ENCODE peak calls at places on chromosomes 11 and 22, in six cellular contexts. M is sigmoid colon, B is adrenal gland, I is right lobe of liver, F is GM23248, Q is MM.1S. Z is an unnamed sample.

GRCh38 chr11:43825217-43825816 is 55.3 kb upstream of the ALKBH3 start:
- DNase-seq in B (no peak), M (no peak), Q (no peak), I (no peak), F (peak), Z (no peak)

GRCh38 chr11:109864834-109865557 is 228.2 kb upstream of the ZC3H12C start:
- DNase-seq in Q (no peak), I (no peak), F (peak), B (no peak), M (no peak), Z (no peak)

GRCh38 chr11:117766576-117766975 is 30.4 kb downstream of the DSCAML1 start:
- DNase-seq in I (no peak), F (no peak), B (no peak), Q (no peak), M (no peak), Z (no peak)

GRCh38 chr11:82791779-82792178 is 58.1 kb upstream of the FAM181B start:
- DNase-seq in I (no peak), F (no peak), B (no peak), Q (no peak), M (no peak), Z (no peak)

GRCh38 chr11:108983621-108984020 is 318.8 kb downstream of the DDX10 start:
- DNase-seq in I (no peak), Q (no peak), F (peak), B (no peak), M (no peak), Z (no peak)

GRCh38 chr22:47775686-47776085 is 1013.2 kb downstream of the TBC1D22A start:
- DNase-seq in Q (no peak), F (no peak), B (no peak), M (no peak), I (no peak), Z (no peak)

GRCh38 chr11:9568854-9569587 is 4.4 kb upstream of the WEE1 start:
- DNase-seq in B (no peak), M (peak), I (peak), F (peak), Q (peak), Z (no peak)

GRCh38 chr11:43555811-43556210 is 124.7 kb upstream of the HSD17B12 start:
- DNase-seq in M (no peak), Q (no peak), I (no peak), B (peak), F (peak), Z (no peak)

GRCh38 chr22:43956805-43957463 is 1.7 kb downstream of the SAMM50 start:
- DNase-seq in F (no peak), B (no peak), M (no peak), I (no peak), Q (no peak), Z (no peak)

GRCh38 chr11:130831506-130832385 is 84.5 kb downstream of the SNX19 start:
- DNase-seq in F (no peak), B (no peak), M (no peak), Q (peak), I (no peak), Z (no peak)

GRCh38 chr11:69625476-69625875 is 15.5 kb upstream of the CCND1 start:
- DNase-seq in I (no peak), F (no peak), M (no peak), B (no peak), Q (no peak), Z (no peak)

GRCh38 chr11:69624293-69624692 is 16.7 kb upstream of the CCND1 start:
- DNase-seq in I (no peak), Q (no peak), F (no peak), M (no peak), B (no peak), Z (no peak)

GRCh38 chr11:69632900-69633299 is 8.1 kb upstream of the CCND1 start:
- DNase-seq in B (no peak), Q (no peak), F (no peak), M (peak), I (no peak), Z (no peak)

GRCh38 chr11:69630009-69630870 is 10.7 kb upstream of the CCND1 start:
- DNase-seq in B (no peak), F (peak), M (no peak), I (no peak), Q (no peak), Z (no peak)

GRCh38 chr11:69627551-69627950 is 13.4 kb upstream of the CCND1 start:
- DNase-seq in B (no peak), I (no peak), M (no peak), Q (no peak), F (no peak), Z (no peak)
- H3K4me3 ChIP-seq in B (no peak), I (no peak), M (no peak), Q (no peak), F (no peak), Z (no peak)

DNA sequence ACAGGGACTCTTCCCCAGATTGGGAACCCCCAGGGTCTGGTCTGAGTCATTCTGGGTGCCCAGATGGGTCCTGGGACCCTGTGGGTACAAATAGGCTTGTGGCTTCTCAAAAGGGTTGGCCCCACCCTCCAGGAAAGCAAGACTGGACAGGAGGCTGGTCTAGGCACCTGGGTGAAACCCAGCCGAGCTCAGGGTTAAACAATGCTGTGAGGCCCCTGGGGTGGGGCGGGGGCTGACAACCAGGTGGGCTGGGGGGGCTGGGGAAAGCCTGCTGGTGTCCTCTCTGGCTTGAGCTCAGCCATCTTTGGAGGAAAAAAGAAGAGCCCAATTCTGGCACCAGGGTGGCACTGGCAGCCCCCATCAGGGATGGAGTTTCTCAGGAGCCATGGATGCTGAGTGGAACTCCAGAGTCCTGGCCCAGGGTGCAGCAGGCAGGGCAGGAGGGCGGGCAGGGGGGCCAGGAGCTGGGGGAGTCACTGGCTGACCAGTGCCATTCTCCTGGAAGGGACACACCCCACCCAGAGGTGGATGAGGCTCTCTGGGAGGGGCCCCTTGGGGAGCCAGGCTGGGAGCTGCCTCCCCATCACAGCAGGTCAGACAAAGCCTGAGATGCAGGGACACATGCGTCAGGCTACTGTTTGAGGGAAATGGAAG is 1.1 kb downstream of the SEPTIN5 start:
- DNase-seq in M (no peak), B (no peak), I (no peak), F (no peak), Q (no peak), Z (peak)
- H3K4me3 ChIP-seq in M (no peak), B (no peak), I (peak), F (peak), Q (no peak), Z (no peak)

GRCh38 chr11:22432331-22433065 is 94.3 kb downstream of the SLC17A6 start:
- DNase-seq in I (no peak), Q (no peak), F (peak), M (no peak), B (peak), Z (peak)
- H3K4me3 ChIP-seq in I (peak), Q (no peak), F (peak), M (no peak), B (no peak), Z (peak)

DNA sequence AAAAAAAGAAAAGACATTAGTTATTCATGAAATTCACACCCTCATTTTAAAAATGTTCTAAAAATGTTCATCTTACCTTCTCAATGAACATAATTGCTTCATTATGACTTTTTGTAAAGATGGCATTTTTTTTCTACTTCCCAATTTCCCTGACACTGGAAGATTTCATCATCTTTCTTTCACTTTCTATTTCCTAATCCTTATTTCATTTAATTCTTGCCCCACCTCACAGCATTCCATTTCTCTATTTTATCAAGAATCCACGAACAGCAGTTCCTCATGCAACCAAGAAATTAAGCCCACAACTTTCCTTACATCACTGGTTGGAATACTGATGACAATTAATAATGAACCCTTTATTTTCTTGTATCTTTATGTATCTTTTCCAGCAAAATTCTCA is 1.9 kb downstream of the PATL1 start:
- DNase-seq in F (peak), I (no peak), Q (no peak), M (no peak), B (no peak), Z (no peak)
- H3K4me3 ChIP-seq in F (peak), I (peak), Q (no peak), M (no peak), B (no peak), Z (no peak)

DNA sequence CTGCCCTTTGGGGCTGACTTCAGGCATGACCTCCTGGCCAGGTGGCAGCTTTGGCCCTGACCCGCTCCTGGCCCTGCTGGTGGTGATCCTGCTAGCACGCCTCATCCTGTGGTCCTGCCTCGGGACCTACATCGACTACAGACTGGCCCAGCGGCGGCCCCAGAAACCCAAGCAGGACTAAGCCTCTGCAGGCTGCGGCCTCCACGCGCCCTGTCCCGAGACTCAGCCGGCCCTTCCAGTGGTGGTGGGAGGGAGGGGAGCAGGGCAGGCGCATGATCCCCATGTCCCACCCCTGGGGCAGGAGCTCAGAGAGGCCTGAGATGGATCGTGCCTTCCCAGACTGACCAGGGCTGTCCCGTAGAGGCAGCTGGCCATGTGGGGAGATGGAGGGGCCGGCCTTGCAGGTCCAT is 2.1 kb downstream of the SMIM38 start:
- DNase-seq in Q (no peak), I (no peak), B (no peak), F (no peak), M (no peak), Z (peak)
- H3K4me3 ChIP-seq in Q (no peak), I (no peak), B (no peak), F (no peak), M (no peak), Z (no peak)